ENCODE peak calls at places on chromosomes 5 and 9, in ten cellular contexts. V is hepatocyte; F is HEK293T; Z is astrocyte of the cerebellum; C is stimulated activated CD8-positive, alpha-beta memory T cell treated with anti-CD3 and anti-CD28 coated beads, Interleukin-4, amount 100 ng/mL, for 1 hour; I is central memory CD4-positive, alpha-beta T cell; U is uterus; L is HuH-7; S is fibroblast of lung; G is neuronal stem cell. K is an unnamed sample.

GRCh38 chr5:135472141-135472540 is 20.0 kb upstream of the TIFAB start:
- DNase-seq in V (no peak), C (no peak), F (no peak), I (no peak), G (no peak), Z (no peak), S (no peak), U (no peak), L (no peak), K (no peak)

GRCh38 chr9:118985851-118986250 is 383.4 kb downstream of the BRINP1 start:
- DNase-seq in U (no peak), C (no peak), V (peak), G (no peak), F (no peak), L (no peak), I (no peak), S (no peak), Z (no peak), K (no peak)

GRCh38 chr9:131410051-131410491 is 16.2 kb downstream of the PRRC2B start:
- DNase-seq in C (no peak), F (no peak), L (no peak), G (no peak), Z (no peak), U (no peak), I (peak), V (no peak), S (peak), K (peak)

GRCh38 chr5:100826133-100826532 is 76.9 kb downstream of the ST8SIA4 start:
- DNase-seq in L (no peak), Z (no peak), S (no peak), V (no peak), C (no peak), U (no peak), F (no peak), I (no peak), G (no peak), K (no peak)

GRCh38 chr9:72486606-72486955 is 34.8 kb upstream of the TMC1 start:
- DNase-seq in Z (no peak), G (no peak), V (no peak), F (no peak), U (no peak), S (no peak), I (no peak), C (no peak), L (no peak), K (no peak)

GRCh38 chr9:83919111-83919510 is 2.1 kb downstream of the KIF27 start:
- DNase-seq in C (no peak), S (no peak), Z (no peak), U (no peak), I (no peak), L (no peak), V (no peak), G (no peak), F (no peak), K (no peak)

GRCh38 chr5:158979749-158980521 is 119.8 kb downstream of the EBF1 start:
- DNase-seq in Z (no peak), I (no peak), G (no peak), F (no peak), C (no peak), U (peak), V (no peak), L (peak), S (peak), K (no peak)

GRCh38 chr5:170960567-170960966 is 98.7 kb downstream of the RANBP17 start:
- DNase-seq in Z (no peak), F (no peak), G (no peak), U (no peak), C (no peak), I (no peak), V (no peak), L (no peak), S (peak), K (no peak)

GRCh38 chr5:179275941-179276837 is 69.1 kb downstream of the ADAMTS2 start:
- DNase-seq in G (no peak), C (no peak), F (no peak), S (peak), V (peak), I (no peak), L (no peak), Z (peak), U (peak), K (peak)

K was measured in skeletal muscle cell.